ENCODE peak calls at places on chromosomes 4 and X, in ten cellular contexts. One of them, this sample, is unnamed.

GRCh38 chr4:171676555-171677215 is 136.5 kb upstream of the GALNTL6 start:
- DNase-seq in stromal cell of bone marrow: no peak
- DNase-seq in heart left ventricle: no peak
- DNase-seq in Daoy: no peak
- DNase-seq in NCI-H2081: no peak
- DNase-seq in endothelial cell: no peak
- DNase-seq in fibroblast of mammary gland: no peak
- DNase-seq in stimulated activated CD8-positive, alpha-beta memory T cell treated with anti-CD3 and anti-CD28 coated beads, Interleukin-7, amount 100 ng/mL, for 1 hour: no peak
- DNase-seq in AG08396: no peak
- DNase-seq in activated naive CD4-positive, alpha-beta T cell treated with Interleukin-2 at 50 U/mL for 16 hours: no peak
- DNase-seq in this sample: no peak

GRCh38 chr4:2799444-2799911 is 6.6 kb downstream of the SH3BP2 start:
- DNase-seq in stromal cell of bone marrow: no peak
- DNase-seq in heart left ventricle: no peak
- DNase-seq in Daoy: no peak
- DNase-seq in NCI-H2081: no peak
- DNase-seq in endothelial cell: peak; percentile 3
- DNase-seq in fibroblast of mammary gland: no peak
- DNase-seq in stimulated activated CD8-positive, alpha-beta memory T cell treated with anti-CD3 and anti-CD28 coated beads, Interleukin-7, amount 100 ng/mL, for 1 hour: no peak
- DNase-seq in AG08396: no peak
- DNase-seq in activated naive CD4-positive, alpha-beta T cell treated with Interleukin-2 at 50 U/mL for 16 hours: no peak
- DNase-seq in this sample: no peak

GRCh38 chr4:172850838-172851237 is 317.8 kb upstream of the GALNT7 start:
- DNase-seq in stromal cell of bone marrow: peak; percentile 88
- DNase-seq in heart left ventricle: no peak
- DNase-seq in Daoy: peak; percentile 46
- DNase-seq in NCI-H2081: no peak
- DNase-seq in endothelial cell: no peak
- DNase-seq in fibroblast of mammary gland: peak; percentile 96
- DNase-seq in stimulated activated CD8-positive, alpha-beta memory T cell treated with anti-CD3 and anti-CD28 coated beads, Interleukin-7, amount 100 ng/mL, for 1 hour: no peak
- DNase-seq in AG08396: peak; percentile 12
- DNase-seq in activated naive CD4-positive, alpha-beta T cell treated with Interleukin-2 at 50 U/mL for 16 hours: no peak
- DNase-seq in this sample: no peak

GRCh38 chr4:26176621-26177121 is 144.1 kb upstream of the RBPJ start:
- DNase-seq in stromal cell of bone marrow: peak; percentile 63
- DNase-seq in heart left ventricle: no peak
- DNase-seq in Daoy: no peak
- DNase-seq in NCI-H2081: no peak
- DNase-seq in endothelial cell: no peak
- DNase-seq in fibroblast of mammary gland: peak; percentile 63
- DNase-seq in stimulated activated CD8-positive, alpha-beta memory T cell treated with anti-CD3 and anti-CD28 coated beads, Interleukin-7, amount 100 ng/mL, for 1 hour: no peak
- DNase-seq in AG08396: no peak
- DNase-seq in activated naive CD4-positive, alpha-beta T cell treated with Interleukin-2 at 50 U/mL for 16 hours: no peak
- DNase-seq in this sample: no peak

GRCh38 chrX:85026170-85026569 is 22.5 kb downstream of the APOOL start:
- DNase-seq in stromal cell of bone marrow: no peak
- DNase-seq in heart left ventricle: no peak
- DNase-seq in Daoy: no peak
- DNase-seq in NCI-H2081: no peak
- DNase-seq in endothelial cell: no peak
- DNase-seq in fibroblast of mammary gland: no peak
- DNase-seq in stimulated activated CD8-positive, alpha-beta memory T cell treated with anti-CD3 and anti-CD28 coated beads, Interleukin-7, amount 100 ng/mL, for 1 hour: no peak
- DNase-seq in AG08396: no peak
- DNase-seq in activated naive CD4-positive, alpha-beta T cell treated with Interleukin-2 at 50 U/mL for 16 hours: no peak
- DNase-seq in this sample: no peak

GRCh38 chr4:122988696-122989095 is 66.3 kb upstream of the NUDT6 start:
- DNase-seq in stromal cell of bone marrow: no peak
- DNase-seq in heart left ventricle: no peak
- DNase-seq in Daoy: no peak
- DNase-seq in NCI-H2081: no peak
- DNase-seq in endothelial cell: no peak
- DNase-seq in fibroblast of mammary gland: no peak
- DNase-seq in stimulated activated CD8-positive, alpha-beta memory T cell treated with anti-CD3 and anti-CD28 coated beads, Interleukin-7, amount 100 ng/mL, for 1 hour: no peak
- DNase-seq in AG08396: no peak
- DNase-seq in activated naive CD4-positive, alpha-beta T cell treated with Interleukin-2 at 50 U/mL for 16 hours: no peak
- DNase-seq in this sample: no peak

GRCh38 chrX:120251471-120252011 is 929 bp downstream of the ZBTB33 start:
- DNase-seq in stromal cell of bone marrow: no peak
- DNase-seq in heart left ventricle: peak; percentile 25
- DNase-seq in Daoy: peak; percentile 24
- DNase-seq in NCI-H2081: peak; percentile 55
- DNase-seq in endothelial cell: peak; percentile 8
- DNase-seq in fibroblast of mammary gland: peak; percentile 14
- DNase-seq in stimulated activated CD8-positive, alpha-beta memory T cell treated with anti-CD3 and anti-CD28 coated beads, Interleukin-7, amount 100 ng/mL, for 1 hour: no peak
- DNase-seq in AG08396: peak; percentile 27
- DNase-seq in activated naive CD4-positive, alpha-beta T cell treated with Interleukin-2 at 50 U/mL for 16 hours: peak; percentile 18
- DNase-seq in this sample: no peak

GRCh38 chr4:91914176-91914804 is 389.5 kb upstream of the GRID2 start:
- DNase-seq in stromal cell of bone marrow: no peak
- DNase-seq in heart left ventricle: no peak
- DNase-seq in Daoy: no peak
- DNase-seq in NCI-H2081: no peak
- DNase-seq in endothelial cell: no peak
- DNase-seq in fibroblast of mammary gland: no peak
- DNase-seq in stimulated activated CD8-positive, alpha-beta memory T cell treated with anti-CD3 and anti-CD28 coated beads, Interleukin-7, amount 100 ng/mL, for 1 hour: no peak
- DNase-seq in AG08396: no peak
- DNase-seq in activated naive CD4-positive, alpha-beta T cell treated with Interleukin-2 at 50 U/mL for 16 hours: no peak
- DNase-seq in this sample: no peak

GRCh38 chr4:150976478-150977118 is 38.5 kb downstream of the LRBA start:
- DNase-seq in stromal cell of bone marrow: no peak
- DNase-seq in heart left ventricle: no peak
- DNase-seq in Daoy: no peak
- DNase-seq in NCI-H2081: no peak
- DNase-seq in endothelial cell: no peak
- DNase-seq in fibroblast of mammary gland: no peak
- DNase-seq in stimulated activated CD8-positive, alpha-beta memory T cell treated with anti-CD3 and anti-CD28 coated beads, Interleukin-7, amount 100 ng/mL, for 1 hour: no peak
- DNase-seq in AG08396: no peak
- DNase-seq in activated naive CD4-positive, alpha-beta T cell treated with Interleukin-2 at 50 U/mL for 16 hours: no peak
- DNase-seq in this sample: no peak

GRCh38 chr4:95066011-95066410 is 308.3 kb downstream of the BMPR1B start:
- DNase-seq in stromal cell of bone marrow: no peak
- DNase-seq in heart left ventricle: no peak
- DNase-seq in Daoy: no peak
- DNase-seq in NCI-H2081: no peak
- DNase-seq in endothelial cell: no peak
- DNase-seq in fibroblast of mammary gland: no peak
- DNase-seq in stimulated activated CD8-positive, alpha-beta memory T cell treated with anti-CD3 and anti-CD28 coated beads, Interleukin-7, amount 100 ng/mL, for 1 hour: no peak
- DNase-seq in AG08396: no peak
- DNase-seq in activated naive CD4-positive, alpha-beta T cell treated with Interleukin-2 at 50 U/mL for 16 hours: no peak
- DNase-seq in this sample: no peak

GRCh38 chrX:72100051-72100755 is 31.5 kb downstream of the RTL5 start:
- DNase-seq in stromal cell of bone marrow: no peak
- DNase-seq in heart left ventricle: no peak
- DNase-seq in Daoy: no peak
- DNase-seq in NCI-H2081: no peak
- DNase-seq in endothelial cell: no peak
- DNase-seq in fibroblast of mammary gland: no peak
- DNase-seq in stimulated activated CD8-positive, alpha-beta memory T cell treated with anti-CD3 and anti-CD28 coated beads, Interleukin-7, amount 100 ng/mL, for 1 hour: no peak
- DNase-seq in AG08396: no peak
- DNase-seq in activated naive CD4-positive, alpha-beta T cell treated with Interleukin-2 at 50 U/mL for 16 hours: peak; percentile 13
- DNase-seq in this sample: no peak

GRCh38 chr4:76301068-76301774 is 5.3 kb upstream of the STBD1 start:
- DNase-seq in stromal cell of bone marrow: peak; percentile 76
- DNase-seq in heart left ventricle: no peak
- DNase-seq in Daoy: peak; percentile 52
- DNase-seq in NCI-H2081: no peak
- DNase-seq in endothelial cell: no peak
- DNase-seq in fibroblast of mammary gland: peak; percentile 82
- DNase-seq in stimulated activated CD8-positive, alpha-beta memory T cell treated with anti-CD3 and anti-CD28 coated beads, Interleukin-7, amount 100 ng/mL, for 1 hour: no peak
- DNase-seq in AG08396: peak; percentile 76
- DNase-seq in activated naive CD4-positive, alpha-beta T cell treated with Interleukin-2 at 50 U/mL for 16 hours: peak; percentile 25
- DNase-seq in this sample: no peak

GRCh38 chr4:153564630-153565525 is 98.7 kb downstream of the TMEM131L start:
- DNase-seq in stromal cell of bone marrow: no peak
- DNase-seq in heart left ventricle: no peak
- DNase-seq in Daoy: no peak
- DNase-seq in NCI-H2081: no peak
- DNase-seq in endothelial cell: no peak
- DNase-seq in fibroblast of mammary gland: peak; percentile 40
- DNase-seq in stimulated activated CD8-positive, alpha-beta memory T cell treated with anti-CD3 and anti-CD28 coated beads, Interleukin-7, amount 100 ng/mL, for 1 hour: no peak
- DNase-seq in AG08396: peak; percentile 14
- DNase-seq in activated naive CD4-positive, alpha-beta T cell treated with Interleukin-2 at 50 U/mL for 16 hours: no peak
- DNase-seq in this sample: no peak

GRCh38 chr4:184355111-184355604 is 119.2 kb downstream of the IRF2 start:
- DNase-seq in stromal cell of bone marrow: peak; percentile 80
- DNase-seq in heart left ventricle: peak; percentile 81
- DNase-seq in Daoy: peak; percentile 73
- DNase-seq in NCI-H2081: no peak
- DNase-seq in endothelial cell: peak; percentile 72
- DNase-seq in fibroblast of mammary gland: peak; percentile 91
- DNase-seq in stimulated activated CD8-positive, alpha-beta memory T cell treated with anti-CD3 and anti-CD28 coated beads, Interleukin-7, amount 100 ng/mL, for 1 hour: no peak
- DNase-seq in AG08396: peak; percentile 57
- DNase-seq in activated naive CD4-positive, alpha-beta T cell treated with Interleukin-2 at 50 U/mL for 16 hours: no peak
- DNase-seq in this sample: no peak

GRCh38 chr4:110119880-110120279 is 78.5 kb downstream of the ELOVL6 start:
- DNase-seq in stromal cell of bone marrow: peak; percentile 48
- DNase-seq in heart left ventricle: no peak
- DNase-seq in Daoy: no peak
- DNase-seq in NCI-H2081: no peak
- DNase-seq in endothelial cell: no peak
- DNase-seq in fibroblast of mammary gland: peak; percentile 74
- DNase-seq in stimulated activated CD8-positive, alpha-beta memory T cell treated with anti-CD3 and anti-CD28 coated beads, Interleukin-7, amount 100 ng/mL, for 1 hour: no peak
- DNase-seq in AG08396: peak; percentile 26
- DNase-seq in activated naive CD4-positive, alpha-beta T cell treated with Interleukin-2 at 50 U/mL for 16 hours: no peak
- DNase-seq in this sample: no peak

GRCh38 chrX:11190745-11191510 is 79.8 kb downstream of the HCCS start:
- DNase-seq in stromal cell of bone marrow: no peak
- DNase-seq in heart left ventricle: no peak
- DNase-seq in Daoy: no peak
- DNase-seq in NCI-H2081: peak; percentile 93
- DNase-seq in endothelial cell: no peak
- DNase-seq in fibroblast of mammary gland: no peak
- DNase-seq in stimulated activated CD8-positive, alpha-beta memory T cell treated with anti-CD3 and anti-CD28 coated beads, Interleukin-7, amount 100 ng/mL, for 1 hour: no peak
- DNase-seq in AG08396: no peak
- DNase-seq in activated naive CD4-positive, alpha-beta T cell treated with Interleukin-2 at 50 U/mL for 16 hours: no peak
- DNase-seq in this sample: no peak

GRCh38 chr4:186109245-186109644 is 4.7 kb downstream of the FAM149A start:
- DNase-seq in stromal cell of bone marrow: no peak
- DNase-seq in heart left ventricle: no peak
- DNase-seq in Daoy: no peak
- DNase-seq in NCI-H2081: no peak
- DNase-seq in endothelial cell: no peak
- DNase-seq in fibroblast of mammary gland: no peak
- DNase-seq in stimulated activated CD8-positive, alpha-beta memory T cell treated with anti-CD3 and anti-CD28 coated beads, Interleukin-7, amount 100 ng/mL, for 1 hour: no peak
- DNase-seq in AG08396: no peak
- DNase-seq in activated naive CD4-positive, alpha-beta T cell treated with Interleukin-2 at 50 U/mL for 16 hours: no peak
- DNase-seq in this sample: no peak

This sample was measured in WTC11.